ENCODE peak calls at places on chromosomes 1 and 21, in six cellular contexts. A is CD8-positive, alpha-beta T cell; D is CD8-positive, alpha-beta memory T cell; L is spleen; Q is sigmoid colon; F is lung. R is an unnamed sample.

GRCh38 chr1:7827134-7827955 is 25.5 kb downstream of the UTS2 start:
- DNase-seq in A (peak; percentile 47), D (peak; percentile 25), L (no peak), Q (no peak), F (no peak), R (no peak)

GRCh38 chr1:38680801-38681510 is 178.6 kb downstream of the RRAGC start:
- DNase-seq in A (no peak), D (no peak), L (no peak), Q (no peak), F (no peak), R (no peak)

GRCh38 chr21:31514598-31514997 is 144.9 kb upstream of the SOD1 start:
- DNase-seq in A (no peak), D (no peak), L (no peak), Q (no peak), F (no peak), R (no peak)

GRCh38 chr1:45623972-45624371 is at the start of gene CCDC17:
- DNase-seq in A (no peak), D (no peak), L (no peak), Q (no peak), F (no peak), R (no peak)

GRCh38 chr1:13588946-13589345 is 5.3 kb downstream of the PDPN start:
- DNase-seq in A (no peak), D (no peak), L (no peak), Q (no peak), F (no peak), R (no peak)

GRCh38 chr1:64679177-64679576 is 65.7 kb upstream of the RAVER2 start:
- DNase-seq in A (no peak), D (no peak), L (no peak), Q (no peak), F (no peak), R (no peak)

GRCh38 chr1:226640288-226640687 is 91.7 kb downstream of the STUM start:
- DNase-seq in A (no peak), D (no peak), L (peak; percentile 71), Q (peak; percentile 80), F (no peak), R (no peak)

GRCh38 chr1:204435246-204435885 is 23.7 kb upstream of the PPP1R15B start:
- DNase-seq in A (no peak), D (no peak), L (no peak), Q (no peak), F (no peak), R (no peak)

GRCh38 chr1:75614455-75615379 is 3.8 kb upstream of the SLC44A5 start:
- DNase-seq in A (peak; percentile 19), D (no peak), L (peak; percentile 85), Q (no peak), F (peak; percentile 29), R (peak; percentile 14)

GRCh38 chr1:219664310-219665029 is 51.6 kb upstream of the ZC3H11B start:
- DNase-seq in A (no peak), D (no peak), L (no peak), Q (no peak), F (no peak), R (no peak)

GRCh38 chr1:22291494-22291893 is 148.6 kb upstream of the WNT4 start:
- DNase-seq in A (no peak), D (no peak), L (no peak), Q (no peak), F (no peak), R (no peak)

GRCh38 chr1:55284856-55285255 is 69.7 kb upstream of the USP24 start:
- DNase-seq in A (no peak), D (no peak), L (no peak), Q (peak; percentile 76), F (no peak), R (no peak)

GRCh38 chr21:45575304-45575992 is 33.2 kb upstream of the SLC19A1 start:
- DNase-seq in A (no peak), D (no peak), L (peak; percentile 68), Q (peak; percentile 54), F (no peak), R (peak; percentile 4)

GRCh38 chr21:26782754-26783153 is 62.5 kb downstream of the ADAMTS1 start:
- DNase-seq in A (no peak), D (no peak), L (no peak), Q (no peak), F (no peak), R (no peak)

GRCh38 chr1:168732736-168733135 is 3.7 kb upstream of the DPT start:
- DNase-seq in A (no peak), D (no peak), L (no peak), Q (no peak), F (no peak), R (no peak)

GRCh38 chr1:165053273-165053835 is 303.2 kb downstream of the LMX1A start:
- DNase-seq in A (no peak), D (no peak), L (no peak), Q (no peak), F (no peak), R (no peak)

GRCh38 chr1:97943354-97943753 is 22.5 kb upstream of the DPYD start:
- DNase-seq in A (no peak), D (no peak), L (no peak), Q (no peak), F (no peak), R (no peak)

GRCh38 chr1:2469103-2469940 is 6.8 kb upstream of the PLCH2 start:
- DNase-seq in A (no peak), D (no peak), L (no peak), Q (no peak), F (no peak), R (no peak)

GRCh38 chr1:213884942-213885341 is 102.8 kb upstream of the PROX1 start:
- DNase-seq in A (no peak), D (no peak), L (no peak), Q (no peak), F (no peak), R (no peak)
- H3K4me1 ChIP-seq in A (no peaks in the 10 kb centered on the region), D (no peaks in the 10 kb centered on the region), L (no peaks in the 10 kb centered on the region), Q (no peaks in the 10 kb centered on the region), F (no peaks in the 10 kb centered on the region), R (no peaks in the 10 kb centered on the region)

DNA sequence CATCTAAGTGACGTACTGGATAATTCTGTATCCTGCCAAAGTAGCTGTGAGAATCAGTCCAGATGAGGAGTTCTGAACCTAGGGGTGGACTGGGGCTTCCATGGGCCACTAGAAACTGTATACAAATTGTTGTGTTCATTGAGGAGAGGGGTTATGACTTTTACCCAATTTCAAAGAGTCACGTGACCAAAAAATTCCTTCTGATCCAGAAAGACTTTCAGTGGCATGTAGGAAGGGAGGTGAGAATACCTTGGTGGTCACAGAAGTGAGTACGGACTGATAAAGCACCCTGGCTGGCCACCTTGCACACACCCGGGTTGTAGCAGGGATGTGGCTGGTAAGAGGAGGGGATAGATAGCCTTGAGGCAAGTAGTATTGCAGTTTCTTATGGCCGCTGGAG is 60.4 kb downstream of the BCAR3 start:
- DNase-seq in A (no peak), D (no peak), L (no peak), Q (no peak), F (no peak), R (no peak)
- H3K4me1 ChIP-seq in A (no peaks in the 10 kb centered on the region), D (no peaks in the 10 kb centered on the region), L (peaks cover 33% of the 10 kb centered on the region), Q (no peaks in the 10 kb centered on the region), F (peaks cover 9% of the 10 kb centered on the region), R (peaks cover 92% of the 10 kb centered on the region)

DNA sequence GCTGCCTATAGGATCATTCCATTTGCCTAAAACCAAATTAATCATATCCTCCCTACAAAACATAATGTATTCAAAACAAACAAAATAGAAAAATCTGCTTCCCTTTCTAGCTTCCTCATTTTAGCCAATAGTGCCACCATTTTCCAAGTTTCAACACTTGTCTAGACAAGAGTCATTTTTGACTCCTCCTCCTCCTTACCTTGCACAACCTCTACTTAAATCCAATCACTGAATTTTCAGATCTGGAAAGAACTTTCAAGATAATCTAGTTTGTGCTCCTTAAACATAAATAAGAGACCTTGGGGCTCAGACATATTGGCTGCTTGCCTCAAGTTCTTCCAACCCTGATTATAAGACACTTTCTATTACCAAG is 7.4 kb downstream of the STX6 start:
- DNase-seq in A (no peak), D (no peak), L (no peak), Q (no peak), F (no peak), R (no peak)
- H3K4me1 ChIP-seq in A (peaks cover 32% of the 10 kb centered on the region), D (peaks cover 27% of the 10 kb centered on the region), L (peaks cover 87% of the 10 kb centered on the region), Q (no peaks in the 10 kb centered on the region), F (peaks cover 24% of the 10 kb centered on the region), R (peaks cover 41% of the 10 kb centered on the region)

DNA sequence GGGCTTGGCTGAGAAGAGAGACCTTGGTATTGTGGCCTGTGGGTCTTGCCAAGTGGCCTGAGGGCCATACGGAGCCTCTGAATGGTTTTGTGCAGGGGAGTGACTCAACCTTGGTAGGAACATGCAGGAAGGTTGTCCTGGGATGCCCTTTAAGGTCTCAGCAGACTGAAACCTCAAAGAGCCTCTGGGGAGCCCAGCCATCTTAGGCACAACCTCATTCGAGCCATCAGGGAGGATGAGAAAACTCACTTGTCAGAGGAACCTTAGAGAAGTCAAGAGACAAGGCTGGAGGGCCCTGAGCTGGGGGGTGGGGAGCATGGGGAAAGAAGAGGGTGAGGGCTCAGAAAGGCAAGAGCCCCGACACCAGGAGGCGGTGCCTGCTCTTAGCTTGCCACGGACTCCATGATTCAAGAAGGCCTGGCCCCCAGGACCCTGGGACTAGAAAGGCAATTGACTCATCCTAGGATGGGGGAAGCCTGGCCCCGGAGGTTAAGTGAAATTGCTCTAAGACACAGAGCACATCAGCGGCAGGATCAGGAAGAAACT is 13.0 kb downstream of the IFI6 start:
- DNase-seq in A (peak; percentile 17), D (no peak), L (peak; percentile 82), Q (peak; percentile 69), F (no peak), R (no peak)
- H3K4me1 ChIP-seq in A (peaks cover 46% of the 10 kb centered on the region), D (peaks cover 48% of the 10 kb centered on the region), L (peaks cover 77% of the 10 kb centered on the region), Q (no peaks in the 10 kb centered on the region), F (peaks cover 15% of the 10 kb centered on the region), R (peaks cover 84% of the 10 kb centered on the region)